ENCODE peak calls at places on chromosomes 11 and 22, in six cellular contexts. L is neuronal stem cell, F is SK-MEL-5, C is ACHN, W is neural progenitor cell, Y is GM04504. N is an unnamed sample.

GRCh38 chr22:46854125-46854870 is 91.8 kb downstream of the TBC1D22A start:
- DNase-seq in L (no peak), F (no peak), C (no peak), W (no peak), Y (no peak), N (no peak)

GRCh38 chr22:47207387-47207786 is 444.9 kb downstream of the TBC1D22A start:
- DNase-seq in L (no peak), F (no peak), C (no peak), W (no peak), Y (no peak), N (no peak)

GRCh38 chr11:65884716-65885092 is 3.6 kb downstream of the FIBP start:
- DNase-seq in L (peak; percentile 75), F (peak; percentile 74), C (peak; percentile 72), W (peak; percentile 88), Y (no peak), N (peak; percentile 78)

GRCh38 chr11:95305726-95306522 is 74.9 kb upstream of the SESN3 start:
- DNase-seq in L (no peak), F (peak; percentile 74), C (no peak), W (no peak), Y (no peak), N (peak; percentile 34)

GRCh38 chr22:49230194-49230577 is 597.5 kb downstream of the BRD1 start:
- DNase-seq in L (peak; percentile 50), F (peak; percentile 8), C (no peak), W (peak; percentile 76), Y (no peak), N (no peak)

GRCh38 chr11:115197031-115197430 is 307.2 kb downstream of the CADM1 start:
- DNase-seq in L (no peak), F (no peak), C (no peak), W (no peak), Y (no peak), N (no peak)

GRCh38 chr11:75655619-75656018 is 13.2 kb downstream of the MAP6 start:
- DNase-seq in L (no peak), F (no peak), C (no peak), W (no peak), Y (no peak), N (no peak)

GRCh38 chr11:130121430-130121978 is 38.1 kb upstream of the ST14 start:
- DNase-seq in L (no peak), F (peak; percentile 21), C (no peak), W (no peak), Y (peak; percentile 35), N (no peak)

GRCh38 chr22:41344189-41344788 is 37.5 kb upstream of the TEF start:
- DNase-seq in L (no peak), F (no peak), C (no peak), W (no peak), Y (no peak), N (no peak)

GRCh38 chr22:44462246-44463015 is 35.6 kb downstream of the RTL6 start:
- DNase-seq in L (no peak), F (no peak), C (no peak), W (no peak), Y (no peak), N (no peak)

GRCh38 chr11:57310630-57311086 is 14.1 kb downstream of the TNKS1BP1 start:
- DNase-seq in L (no peak), F (no peak), C (no peak), W (no peak), Y (no peak), N (peak; percentile 63)

GRCh38 chr11:41099654-41100053 is 359.8 kb downstream of the LRRC4C start:
- DNase-seq in L (no peak), F (no peak), C (no peak), W (no peak), Y (no peak), N (no peak)

GRCh38 chr11:73980001-73980960 is 2.4 kb downstream of the UCP2 start:
- DNase-seq in L (no peak), F (no peak), C (no peak), W (no peak), Y (no peak), N (no peak)

GRCh38 chr11:74559110-74559933 is 33.1 kb upstream of the POLD3 start:
- DNase-seq in L (no peak), F (no peak), C (no peak), W (no peak), Y (no peak), N (no peak)

GRCh38 chr11:2446590-2447252 is 1.9 kb downstream of the KCNQ1 start:
- DNase-seq in L (no peak), F (no peak), C (no peak), W (no peak), Y (no peak), N (no peak)

GRCh38 chr22:37639070-37639760 is at the start of gene SH3BP1:
- DNase-seq in L (no peak), F (peak; percentile 60), C (peak; percentile 20), W (peak; percentile 80), Y (no peak), N (peak; percentile 78)

GRCh38 chr11:65851083-65851579 is 6.8 kb downstream of the CFL1 start:
- DNase-seq in L (no peak), F (peak; percentile 52), C (peak; percentile 29), W (peak; percentile 45), Y (no peak), N (no peak)

GRCh38 chr22:28882545-28882877 is 861 bp upstream of the ZNRF3 start:
- DNase-seq in L (no peak), F (no peak), C (no peak), W (no peak), Y (no peak), N (no peak)

GRCh38 chr11:110509485-110509884 is 79.7 kb downstream of the FDX1 start:
- DNase-seq in L (no peak), F (no peak), C (no peak), W (no peak), Y (no peak), N (no peak)

GRCh38 chr11:28860898-28861297 is 752.7 kb downstream of the METTL15 start:
- DNase-seq in L (no peak), F (peak; percentile 42), C (no peak), W (no peak), Y (no peak), N (no peak)

GRCh38 chr11:43823316-43823715 is 57.3 kb upstream of the ALKBH3 start:
- DNase-seq in L (no peak), F (no peak), C (no peak), W (no peak), Y (no peak), N (no peak)

GRCh38 chr11:111388431-111388830 is 9.4 kb upstream of the POU2AF1 start:
- DNase-seq in L (no peak), F (no peak), C (no peak), W (peak; percentile 46), Y (no peak), N (no peak)

GRCh38 chr11:35500744-35501143 is 24.7 kb downstream of the PAMR1 start:
- DNase-seq in L (no peak), F (no peak), C (no peak), W (no peak), Y (no peak), N (no peak)

GRCh38 chr11:19714387-19715363 is 2.0 kb downstream of the NAV2 start:
- DNase-seq in L (no peak), F (peak; percentile 73), C (peak; percentile 78), W (peak; percentile 49), Y (peak; percentile 24), N (peak; percentile 55)

GRCh38 chr11:126138636-126139540 is 72.6 kb downstream of the RPUSD4 start:
- DNase-seq in L (no peak), F (no peak), C (no peak), W (no peak), Y (no peak), N (peak; percentile 73)

GRCh38 chr11:103546236-103546635 is 437.0 kb downstream of the DYNC2H1 start:
- DNase-seq in L (no peak), F (no peak), C (no peak), W (no peak), Y (no peak), N (no peak)

GRCh38 chr22:47627561-47628253 is 865.3 kb downstream of the TBC1D22A start:
- DNase-seq in L (no peak), F (no peak), C (no peak), W (no peak), Y (no peak), N (no peak)

N was measured in cardiac muscle cell.